ENCODE peak calls at places on chromosomes 3 and 15, in six cellular contexts. I is esophagus squamous epithelium, X is ovary, A is Peyer's patch, T is sigmoid colon, Z is IMR-90. G is an unnamed sample.

GRCh38 chr3:110420158-110420641 is 651.4 kb upstream of the NECTIN3 start:
- DNase-seq in T (no peak), X (no peak), I (no peak), Z (peak; percentile 90), A (no peak), G (no peak)

GRCh38 chr3:135168822-135169221 is 373.8 kb downstream of the EPHB1 start:
- DNase-seq in Z (no peak), T (no peak), I (no peak), A (no peak), X (no peak), G (peak; percentile 26)

GRCh38 chr3:129616713-129617112 is 10.2 kb upstream of the PLXND1 start:
- DNase-seq in Z (peak; percentile 83), A (no peak), I (no peak), T (peak; percentile 74), X (peak; percentile 28), G (peak; percentile 63)

GRCh38 chr3:142844339-142844977 is 44.4 kb downstream of the PCOLCE2 start:
- DNase-seq in X (no peak), I (no peak), A (no peak), Z (peak; percentile 38), T (no peak), G (no peak)

GRCh38 chr3:69665026-69665739 is 74.1 kb upstream of the MITF start:
- DNase-seq in I (no peak), A (no peak), X (no peak), Z (no peak), T (no peak), G (no peak)

GRCh38 chr15:37098468-37099320 is 1.7 kb downstream of the MEIS2 start:
- DNase-seq in Z (peak; percentile 35), A (peak; percentile 55), I (no peak), X (peak; percentile 74), T (peak; percentile 76), G (no peak)

GRCh38 chr15:38612159-38612863 is 47.7 kb upstream of the RASGRP1 start:
- DNase-seq in A (no peak), X (no peak), I (no peak), Z (no peak), T (no peak), G (no peak)

GRCh38 chr15:90686435-90687218 is 30.5 kb upstream of the BLM start:
- DNase-seq in T (no peak), Z (peak; percentile 31), X (no peak), I (no peak), A (no peak), G (no peak)

GRCh38 chr15:76078285-76078863 is 18.6 kb downstream of the TMEM266 start:
- DNase-seq in T (no peak), Z (no peak), I (no peak), X (no peak), A (no peak), G (no peak)

GRCh38 chr3:120555661-120556509 is 40.3 kb upstream of the NDUFB4 start:
- DNase-seq in A (peak; percentile 86), I (no peak), X (peak; percentile 60), T (no peak), Z (no peak), G (peak; percentile 21)

GRCh38 chr3:194967126-194968117 is 281.7 kb downstream of the FAM43A start:
- DNase-seq in I (no peak), X (no peak), T (peak; percentile 9), Z (no peak), A (no peak), G (no peak)

GRCh38 chr3:163555918-163556317 is 1522.4 kb downstream of the SI start:
- DNase-seq in T (no peak), A (no peak), I (no peak), X (no peak), Z (no peak), G (no peak)

GRCh38 chr3:104628185-104628789 is 738.4 kb upstream of the ALCAM start:
- DNase-seq in X (no peak), T (no peak), A (no peak), Z (peak; percentile 73), I (no peak), G (no peak)

GRCh38 chr3:17030956-17031652 is 146.3 kb downstream of the PLCL2 start:
- DNase-seq in T (no peak), X (no peak), Z (no peak), A (no peak), I (no peak), G (no peak)

GRCh38 chr3:171753665-171754408 is 56.4 kb downstream of the PLD1 start:
- DNase-seq in Z (peak; percentile 86), T (no peak), X (no peak), A (no peak), I (no peak), G (no peak)

GRCh38 chr3:138923531-138923994 is 23.4 kb downstream of the FOXL2 start:
- DNase-seq in I (peak; percentile 21), A (peak; percentile 85), X (peak; percentile 68), Z (peak; percentile 83), T (peak; percentile 83), G (peak; percentile 49)

GRCh38 chr3:38628835-38629234 is 20.7 kb downstream of the SCN5A start:
- DNase-seq in T (no peak), I (no peak), X (no peak), A (no peak), Z (no peak), G (no peak)
- H3K4me1 ChIP-seq in T (no peaks in the 10 kb centered on the region), I (no peaks in the 10 kb centered on the region), X (no peaks in the 10 kb centered on the region), A (no peaks in the 10 kb centered on the region), Z (peaks cover 5% of the 10 kb centered on the region), G (no peaks in the 10 kb centered on the region)

DNA sequence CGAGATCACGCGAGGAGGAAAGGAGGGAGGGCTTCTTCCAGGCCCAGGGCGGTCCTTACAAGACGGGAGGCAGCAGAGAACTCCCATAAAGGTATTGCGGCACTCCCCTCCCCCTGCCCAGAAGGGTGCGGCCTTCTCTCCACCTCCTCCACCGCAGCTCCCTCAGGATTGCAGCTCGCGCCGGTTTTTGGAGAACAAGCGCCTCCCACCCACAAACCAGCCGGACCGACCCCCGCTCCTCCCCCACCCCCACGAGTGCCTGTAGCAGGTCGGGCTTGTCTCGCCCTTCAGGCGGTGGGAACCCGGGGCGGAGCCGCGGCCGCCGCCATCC is 1.1 kb upstream of the SETD5 start:
- DNase-seq in Z (peak; percentile 96), X (no peak), A (peak; percentile 91), T (peak; percentile 97), I (peak; percentile 84), G (peak; percentile 79)
- TF ChIP-seq POLR2A in Z (no peak), X (peak; percentile 28), A (peak; percentile 49), T (no peak), I (no peak), G (peak; percentile 51)

DNA sequence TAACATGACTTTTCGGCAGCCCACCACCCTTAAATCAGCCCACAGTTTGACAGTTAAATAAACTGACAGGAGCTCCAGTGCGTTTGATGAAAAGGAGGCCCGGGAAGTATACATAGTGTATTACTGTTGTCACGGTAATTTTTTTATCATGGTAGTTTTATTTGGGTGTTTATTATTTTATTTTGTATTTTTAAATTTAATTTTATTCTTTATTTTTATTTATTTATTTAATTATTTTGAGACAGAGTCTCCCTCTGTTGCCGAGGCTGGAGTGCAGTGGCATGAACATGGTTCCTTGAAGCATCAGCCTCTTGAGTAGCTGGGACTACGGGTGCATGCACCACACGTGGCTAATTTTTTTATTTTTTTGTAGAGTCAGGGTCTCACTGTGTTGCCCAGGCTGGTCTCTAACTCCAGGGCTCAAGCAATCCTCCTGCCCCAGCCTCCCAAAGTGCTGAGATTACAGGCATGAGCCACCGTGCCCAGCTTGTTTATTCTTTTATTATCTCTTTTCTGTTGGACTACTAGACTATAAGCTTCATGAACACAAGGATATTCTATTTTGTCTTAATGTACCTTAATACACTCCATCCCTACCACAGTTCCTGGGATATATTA is 65.3 kb downstream of the LRCH3 start:
- DNase-seq in Z (no peak), X (no peak), A (no peak), T (no peak), I (no peak), G (no peak)
- H3K36me3 ChIP-seq in Z (peaks cover 24% of the 10 kb centered on the region), X (no peaks in the 10 kb centered on the region), A (no peaks in the 10 kb centered on the region), T (peaks cover 17% of the 10 kb centered on the region), I (no peaks in the 10 kb centered on the region), G (peaks cover 55% of the 10 kb centered on the region)

DNA sequence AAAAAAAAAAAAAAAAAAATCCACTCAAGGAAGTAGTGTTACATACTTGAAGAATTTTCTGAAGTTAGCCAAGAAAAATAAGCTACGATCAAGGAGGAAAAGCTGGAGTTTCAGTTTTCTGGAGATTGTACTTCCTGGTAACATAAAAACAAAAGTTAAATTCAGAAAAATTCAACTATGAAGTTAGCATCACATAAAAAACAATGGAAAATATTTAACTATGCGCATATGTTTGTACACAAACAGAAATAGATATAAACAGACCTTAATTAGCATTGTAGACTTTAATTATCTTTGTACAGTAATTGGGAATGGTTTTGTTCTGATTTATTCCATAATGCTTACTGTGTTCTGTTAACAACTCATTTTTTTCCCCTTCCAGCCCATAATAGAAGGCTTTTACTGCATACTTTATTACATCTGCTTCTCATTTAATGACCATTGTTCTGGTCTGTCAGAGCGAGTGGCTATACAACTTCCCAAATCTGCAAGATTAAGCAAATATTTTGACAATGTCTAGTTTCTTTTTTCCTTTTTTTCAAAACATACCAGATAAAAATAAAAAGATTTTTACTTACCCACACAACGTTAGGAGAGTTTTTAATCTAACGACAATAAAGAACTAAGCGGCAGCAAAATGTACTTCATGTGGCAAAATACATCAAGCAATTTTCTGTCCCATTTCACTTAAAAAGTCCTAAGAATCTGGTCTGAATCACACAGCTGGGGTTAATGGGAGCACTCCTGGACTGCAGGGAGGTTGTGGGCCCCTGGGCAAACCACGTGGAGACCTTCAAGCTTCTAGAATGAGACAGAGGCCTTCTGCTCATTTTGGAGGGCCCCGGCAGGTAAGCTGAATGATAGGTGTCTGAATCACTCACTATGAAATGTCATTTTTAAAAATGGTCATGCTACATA is 194.1 kb downstream of the RORA start:
- DNase-seq in Z (peak; percentile 85), I (no peak), X (no peak), T (no peak), A (no peak), G (no peak)
- H3K4me1 ChIP-seq in Z (peaks cover 10% of the 10 kb centered on the region), I (peaks cover 4% of the 10 kb centered on the region), X (peaks cover 15% of the 10 kb centered on the region), T (peaks cover 63% of the 10 kb centered on the region), A (no peaks in the 10 kb centered on the region), G (peaks cover 58% of the 10 kb centered on the region)

DNA sequence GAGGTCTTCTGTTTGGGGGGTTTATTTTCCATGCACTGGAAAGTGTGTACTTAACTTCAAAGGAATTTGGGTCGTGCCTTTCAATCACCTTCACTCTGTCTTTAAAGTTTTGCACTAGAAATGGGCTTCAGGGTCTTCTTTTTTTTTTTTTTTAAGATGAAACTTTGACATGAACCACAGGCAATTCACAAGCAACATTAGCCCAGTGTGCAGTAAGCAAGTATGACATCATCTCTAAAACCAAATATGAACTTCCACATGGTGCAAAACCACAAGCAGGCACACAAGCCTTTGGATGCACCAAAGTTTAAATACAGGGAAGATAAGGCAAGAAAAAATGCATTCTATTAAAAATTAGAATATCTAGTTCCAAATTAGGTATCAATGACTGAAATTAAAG is 381.9 kb downstream of the ERC2 start:
- DNase-seq in Z (no peak), X (no peak), I (no peak), T (no peak), A (no peak), G (no peak)
- TF ChIP-seq POLR2A in Z (no peak), X (no peak), I (no peak), T (no peak), A (no peak), G (no peak)

G was measured in gastrocnemius medialis.